ENCODE peak calls at places on chromosomes 16 and 17, in six cellular contexts. Q, N, U, D, L and X are unnamed samples. For H3K4me1, the result is how much of the 10 kb centered on the place peaks cover.

GRCh38 chr16:49838639-49839461 is 17.1 kb downstream of the ZNF423 start:
- DNase-seq in Q (no peak), L (peak), U (no peak), N (no peak), D (no peak), X (no peak)

GRCh38 chr16:77987772-77988171 is 34.6 kb upstream of the CLEC3A start:
- DNase-seq in L (no peak), N (no peak), U (no peak), D (no peak), Q (no peak), X (no peak)

GRCh38 chr16:68479271-68479670 is 31.0 kb upstream of the SMPD3 start:
- DNase-seq in Q (no peak), U (no peak), D (no peak), L (no peak), N (no peak), X (no peak)

GRCh38 chr16:10929853-10930754 is 12.2 kb downstream of the DEXI start:
- DNase-seq in U (no peak), D (no peak), L (no peak), Q (no peak), N (no peak), X (no peak)

GRCh38 chr17:77154187-77154586 is 13.4 kb downstream of the SEC14L1 start:
- DNase-seq in N (no peak), D (no peak), U (no peak), Q (no peak), L (no peak), X (no peak)

GRCh38 chr17:3295632-3296031 is 2.5 kb downstream of the OR3A1 start:
- DNase-seq in Q (no peak), N (no peak), U (no peak), L (no peak), D (no peak), X (no peak)

GRCh38 chr16:53892155-53892554 is 188.2 kb downstream of the FTO start:
- DNase-seq in Q (peak), D (peak), L (no peak), N (peak), U (peak), X (peak)

GRCh38 chr17:9677411-9677810 is 32.1 kb downstream of the USP43 start:
- DNase-seq in Q (no peak), N (no peak), U (no peak), D (peak), L (no peak), X (no peak)

GRCh38 chr16:49455991-49456745 is 82.6 kb downstream of the C16orf78 start:
- DNase-seq in D (no peak), Q (no peak), N (no peak), U (no peak), L (no peak), X (peak)

GRCh38 chr16:67228034-67228785 is 1.3 kb downstream of the TMEM208 start:
- DNase-seq in Q (no peak), D (no peak), U (no peak), N (no peak), L (peak), X (no peak)

GRCh38 chr16:56767018-56767417 is 37.1 kb downstream of the NUP93 start:
- DNase-seq in D (no peak), Q (no peak), L (no peak), U (peak), N (no peak), X (no peak)

GRCh38 chr16:56769674-56770073 is 39.7 kb downstream of the NUP93 start:
- DNase-seq in U (no peak), D (no peak), L (no peak), N (no peak), Q (no peak), X (no peak)

GRCh38 chr16:56763305-56763916 is 33.5 kb downstream of the NUP93 start:
- DNase-seq in D (no peak), N (no peak), U (no peak), L (no peak), Q (no peak), X (no peak)

GRCh38 chr16:56758930-56759329 is 29.0 kb downstream of the NUP93 start:
- DNase-seq in N (no peak), L (no peak), U (no peak), D (no peak), Q (no peak), X (no peak)

DNA sequence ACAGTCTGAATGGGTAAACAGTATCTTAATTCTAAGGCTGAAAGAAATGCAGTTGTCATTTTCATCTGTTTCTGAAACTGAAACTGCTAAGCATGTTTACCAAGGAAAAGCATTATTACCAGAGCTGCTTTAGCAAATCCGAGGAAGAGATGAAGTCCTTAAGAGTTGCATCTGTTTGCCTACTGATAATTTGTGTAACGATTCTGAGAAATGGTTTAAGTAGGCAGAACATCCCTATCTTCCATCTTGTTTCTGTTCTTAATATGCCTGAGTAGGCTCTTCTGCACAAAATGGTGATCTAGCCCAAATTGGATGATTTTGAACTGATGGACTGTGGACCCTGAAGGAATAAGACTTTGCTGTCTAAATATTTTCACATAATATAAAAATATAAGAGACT is 34.9 kb downstream of the NUP93 start:
- DNase-seq in N (no peak), Q (no peak), U (no peak), L (no peak), D (no peak), X (no peak)
- H3K4me3 ChIP-seq in N (no peak), Q (no peak), U (no peak), L (no peak), D (no peak), X (no peak)

GRCh38 chr17:49101054-49101534 is 31.5 kb upstream of the B4GALNT2 start:
- DNase-seq in L (no peak), U (no peak), D (peak), Q (no peak), N (no peak), X (peak)

GRCh38 chr17:49108318-49108717 is 24.3 kb upstream of the B4GALNT2 start:
- DNase-seq in Q (no peak), D (peak), U (no peak), L (no peak), N (no peak), X (peak)

GRCh38 chr17:49107211-49107557 is 25.4 kb upstream of the B4GALNT2 start:
- DNase-seq in D (no peak), N (no peak), U (no peak), Q (no peak), L (no peak), X (no peak)

GRCh38 chr17:49106366-49107210 is 26.0 kb upstream of the B4GALNT2 start:
- DNase-seq in N (peak), Q (no peak), L (no peak), D (peak), U (no peak), X (peak)

DNA sequence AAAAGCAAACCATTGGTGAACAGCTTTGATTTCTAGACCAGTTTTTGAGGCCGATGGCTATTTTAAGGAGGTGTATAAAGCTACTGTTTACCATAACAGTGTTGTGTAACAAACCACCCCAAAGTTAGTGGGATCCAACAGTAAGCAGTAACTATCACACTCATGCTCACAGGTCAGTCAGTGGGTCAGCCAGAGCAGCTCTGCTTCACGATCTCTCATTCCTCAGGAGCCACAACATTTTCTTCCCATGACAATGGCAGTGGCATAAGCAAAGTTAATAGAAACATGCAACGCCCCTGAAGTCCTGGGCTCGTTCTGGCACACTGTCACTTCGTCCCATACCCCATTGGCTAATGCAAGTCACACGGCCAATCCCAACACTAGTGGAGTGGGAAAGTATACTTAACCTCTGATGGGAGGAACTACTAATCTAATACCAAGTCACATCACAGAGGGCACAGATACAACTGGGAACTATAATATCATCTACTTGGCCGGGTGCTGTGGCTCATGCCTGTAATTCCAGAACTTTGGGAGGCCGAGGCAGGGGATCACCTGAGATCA is 28.0 kb upstream of the B4GALNT2 start:
- DNase-seq in L (no peak), D (no peak), Q (no peak), U (no peak), N (no peak), X (no peak)
- H3K4me1 ChIP-seq in L (under half), D (under half), Q (under half), U (under half), N (under half), X (half or more)

GRCh38 chr17:14301761-14302401 is 1.0 kb downstream of the HS3ST3B1 start:
- DNase-seq in Q (peak), N (peak), D (peak), U (no peak), L (peak), X (no peak)
- H3K4me3 ChIP-seq in Q (peak), N (peak), D (peak), U (peak), L (peak), X (peak)

DNA sequence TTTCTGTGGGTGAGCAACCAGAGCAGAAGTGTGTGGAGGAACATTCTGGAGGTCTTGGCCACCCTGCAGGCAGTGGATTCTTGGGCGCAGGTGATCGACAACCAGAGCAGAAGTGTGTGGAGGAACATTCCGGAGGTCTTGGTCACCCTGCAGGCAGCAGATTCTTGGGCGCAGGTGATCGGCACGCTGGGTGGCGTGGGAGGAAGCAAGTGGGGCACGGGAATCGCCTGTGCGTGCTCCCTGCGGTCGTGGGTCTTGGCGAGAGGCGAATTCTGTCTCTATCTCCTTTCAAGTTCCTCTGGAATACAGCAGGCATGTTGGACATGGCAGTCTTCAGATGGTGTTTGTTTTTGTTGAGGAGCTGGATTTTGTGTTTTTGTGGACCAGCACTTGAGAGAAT is 30.7 kb upstream of the ZNF750 start:
- DNase-seq in D (no peak), U (no peak), Q (no peak), N (no peak), L (peak), X (no peak)
- H3K4me1 ChIP-seq in D (under half), U (under half), Q (under half), N (under half), L (under half), X (under half)

GRCh38 chr16:46975165-46975564 is 1.7 kb upstream of the DNAJA2 start:
- DNase-seq in D (no peak), N (no peak), Q (no peak), U (no peak), L (no peak), X (no peak)

GRCh38 chr16:46973457-46974324 is at the start of gene DNAJA2:
- DNase-seq in N (peak), U (peak), D (peak), L (peak), Q (peak), X (peak)

GRCh38 chr16:46974352-46974751 is 878 bp upstream of the DNAJA2 start:
- DNase-seq in D (no peak), U (peak), N (no peak), Q (no peak), L (no peak), X (peak)

GRCh38 chr16:46975908-46976470 is 2.5 kb upstream of the DNAJA2 start:
- DNase-seq in D (no peak), U (no peak), Q (no peak), N (no peak), L (no peak), X (no peak)

GRCh38 chr16:46976550-46976949 is 3.1 kb upstream of the DNAJA2 start:
- DNase-seq in U (no peak), D (no peak), N (no peak), L (no peak), Q (no peak), X (peak)
- H3K4me3 ChIP-seq in U (no peak), D (no peak), N (no peak), L (no peak), Q (no peak), X (no peak)